ENCODE peak calls at places on chromosomes 6 and 20, in nine cellular contexts. L is effector memory CD8-positive, alpha-beta T cell; U is OCI-LY7; Y is ovary; P is Kasumi-1; J is adrenal gland; N is stimulated activated naive CD8-positive, alpha-beta T cell treated with anti-CD3 and anti-CD28 coated beads, Interleukin-15, amount 100 ng/mL, for 72 hours; G is spleen; O is GM23248. Z is an unnamed sample.

GRCh38 chr20:59042151-59042795 is at the start of gene PRELID3B:
- DNase-seq in O (peak; percentile 67), G (no peak), L (peak; percentile 15), Y (no peak), P (peak; percentile 11), J (peak; percentile 57), N (no peak), U (peak; percentile 32), Z (no peak)

GRCh38 chr6:133341607-133342158 is 100.5 kb downstream of the EYA4 start:
- DNase-seq in J (no peak), U (no peak), G (no peak), L (no peak), O (peak; percentile 35), P (no peak), N (no peak), Y (no peak), Z (no peak)

GRCh38 chr6:73879894-73880293 is 183.9 kb downstream of the CD109 start:
- DNase-seq in J (no peak), G (no peak), P (no peak), O (no peak), L (no peak), N (no peak), U (no peak), Y (no peak), Z (no peak)

GRCh38 chr6:37516076-37516919 is 16.6 kb upstream of the CCDC167 start:
- DNase-seq in L (peak; percentile 92), J (peak; percentile 60), U (peak; percentile 59), O (no peak), G (peak; percentile 90), Y (no peak), N (peak; percentile 96), P (no peak), Z (no peak)

GRCh38 chr6:125738276-125738675 is 11.2 kb upstream of the HEY2 start:
- DNase-seq in N (no peak), Y (no peak), P (no peak), G (no peak), U (no peak), O (no peak), L (no peak), J (no peak), Z (no peak)

GRCh38 chr20:48238326-48238725 is 453.0 kb upstream of the SULF2 start:
- DNase-seq in L (no peak), P (no peak), O (peak; percentile 80), U (no peak), J (peak; percentile 50), G (no peak), N (no peak), Y (no peak), Z (no peak)

GRCh38 chr6:167235005-167235404 is 56.1 kb upstream of the UNC93A start:
- DNase-seq in J (no peak), U (no peak), L (no peak), G (no peak), O (no peak), P (no peak), Y (no peak), N (no peak), Z (no peak)

GRCh38 chr6:45148711-45149341 is 179.3 kb upstream of the RUNX2 start:
- DNase-seq in Y (no peak), J (no peak), P (no peak), G (no peak), O (peak; percentile 75), N (no peak), U (no peak), L (no peak), Z (no peak)

GRCh38 chr20:7912551-7912950 is 27.7 kb downstream of the HAO1 start:
- DNase-seq in U (no peak), G (no peak), N (no peak), O (no peak), P (no peak), J (no peak), Y (no peak), L (no peak), Z (no peak)

GRCh38 chr6:22888147-22888831 is 318.9 kb downstream of the HDGFL1 start:
- DNase-seq in P (no peak), N (no peak), J (no peak), O (no peak), U (no peak), Y (no peak), G (no peak), L (no peak), Z (no peak)

GRCh38 chr20:32635764-32636163 is 38.0 kb downstream of the C20orf203 start:
- DNase-seq in N (no peak), O (peak; percentile 64), L (no peak), P (no peak), Y (no peak), J (no peak), G (no peak), U (no peak), Z (no peak)

GRCh38 chr20:36004045-36004444 is 35.7 kb downstream of the CNBD2 start:
- DNase-seq in P (no peak), L (no peak), O (peak; percentile 47), J (no peak), Y (no peak), G (no peak), U (no peak), N (no peak), Z (no peak)

Z was measured in KBM-7.